ENCODE peak calls at places on chromosomes 12 and 14, in eight cellular contexts. R is nephron progenitor cell, E is Panc1, W is testis, C is glutamatergic neuron, D is ovary, G is heart left ventricle, N is GM12864. V is an unnamed sample.

GRCh38 chr12:117485984-117486839 is 124.8 kb upstream of the NOS1 start:
- DNase-seq in R (no peak), E (no peak), W (no peak), C (no peak), D (no peak), G (no peak), N (no peak), V (no peak)

GRCh38 chr14:68926236-68926635 is 52.9 kb downstream of the ACTN1 start:
- DNase-seq in R (no peak), E (no peak), W (no peak), C (no peak), D (no peak), G (no peak), N (no peak), V (no peak)

GRCh38 chr12:62720661-62721330 is 214.2 kb downstream of the PPM1H start:
- DNase-seq in R (no peak), E (no peak), W (peak), C (no peak), D (no peak), G (no peak), N (no peak), V (no peak)

GRCh38 chr12:22684124-22684523 is 59.2 kb downstream of the ETNK1 start:
- DNase-seq in R (no peak), E (no peak), W (no peak), C (no peak), D (no peak), G (no peak), N (no peak), V (no peak)

GRCh38 chr12:124174949-124175348 is 119.9 kb upstream of the RFLNA start:
- DNase-seq in R (no peak), E (no peak), W (no peak), C (no peak), D (no peak), G (no peak), N (no peak), V (no peak)

GRCh38 chr14:35932659-35933159 is 106.6 kb downstream of the BRMS1L start:
- DNase-seq in R (no peak), E (no peak), W (no peak), C (no peak), D (no peak), G (no peak), N (peak), V (peak)

GRCh38 chr12:71469235-71469873 is 29.8 kb downstream of the LGR5 start:
- DNase-seq in R (peak), E (no peak), W (no peak), C (no peak), D (no peak), G (no peak), N (no peak), V (no peak)

GRCh38 chr12:2693204-2693860 is 101.4 kb upstream of the FKBP4 start:
- DNase-seq in R (no peak), E (no peak), W (no peak), C (no peak), D (no peak), G (no peak), N (no peak), V (no peak)

GRCh38 chr14:74085047-74085637 is 386 bp downstream of the LIN52 start:
- DNase-seq in R (peak), E (no peak), W (no peak), C (no peak), D (no peak), G (peak), N (no peak), V (peak)

GRCh38 chr12:105761075-105761474 is 377.7 kb downstream of the NUAK1 start:
- DNase-seq in R (no peak), E (no peak), W (no peak), C (no peak), D (no peak), G (no peak), N (no peak), V (no peak)

GRCh38 chr12:6061661-6062060 is 62.8 kb downstream of the VWF start:
- DNase-seq in R (no peak), E (no peak), W (no peak), C (no peak), D (no peak), G (no peak), N (no peak), V (no peak)

GRCh38 chr12:117494833-117495714 is 133.6 kb upstream of the NOS1 start:
- DNase-seq in R (peak), E (no peak), W (no peak), C (no peak), D (no peak), G (no peak), N (no peak), V (no peak)

GRCh38 chr14:28603606-28604005 is 163.0 kb upstream of the FOXG1 start:
- DNase-seq in R (no peak), E (no peak), W (no peak), C (no peak), D (no peak), G (no peak), N (no peak), V (no peak)

GRCh38 chr12:104350211-104350908 is 46.8 kb downstream of the EID3 start:
- DNase-seq in R (no peak), E (no peak), W (no peak), C (no peak), D (no peak), G (no peak), N (no peak), V (no peak)

GRCh38 chr12:3727354-3727753 is 25.6 kb downstream of the CRACR2A start:
- DNase-seq in R (no peak), E (no peak), W (no peak), C (no peak), D (no peak), G (no peak), N (no peak), V (no peak)

GRCh38 chr12:3726455-3726854 is 26.5 kb downstream of the CRACR2A start:
- DNase-seq in R (no peak), E (no peak), W (no peak), C (no peak), D (no peak), G (no peak), N (no peak), V (no peak)

GRCh38 chr12:3730111-3730510 is 22.8 kb downstream of the CRACR2A start:
- DNase-seq in R (no peak), E (no peak), W (no peak), C (no peak), D (no peak), G (no peak), N (no peak), V (no peak)

GRCh38 chr12:3727877-3728632 is 24.9 kb downstream of the CRACR2A start:
- DNase-seq in R (no peak), E (no peak), W (no peak), C (no peak), D (no peak), G (no peak), N (no peak), V (peak)

DNA sequence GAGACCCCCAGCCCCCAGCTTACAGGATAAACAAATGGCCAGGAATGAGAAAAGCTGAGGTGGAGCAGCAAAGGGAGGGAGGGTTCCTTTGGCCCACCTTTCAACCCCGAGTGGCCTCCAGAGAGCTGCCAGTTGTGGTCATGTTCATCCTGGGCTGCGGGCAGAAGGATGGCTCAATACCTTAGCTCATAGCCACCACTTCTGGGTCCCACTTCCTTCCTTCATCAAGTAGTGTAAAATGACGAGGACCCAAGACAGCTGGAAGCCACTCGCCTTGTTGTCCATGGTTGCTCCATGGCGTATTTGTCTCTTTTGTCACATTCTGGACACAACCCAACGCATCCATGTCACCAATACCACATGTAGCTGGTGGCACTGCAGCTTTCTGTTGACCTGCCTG is 24.2 kb downstream of the CRACR2A start:
- DNase-seq in R (no peak), E (no peak), W (no peak), C (no peak), D (no peak), G (no peak), N (no peak), V (no peak)
- TF ChIP-seq CTCF in R (no peak), E (no peak), W (no peak), C (no peak), D (no peak), G (no peak), N (no peak), V (no peak)

DNA sequence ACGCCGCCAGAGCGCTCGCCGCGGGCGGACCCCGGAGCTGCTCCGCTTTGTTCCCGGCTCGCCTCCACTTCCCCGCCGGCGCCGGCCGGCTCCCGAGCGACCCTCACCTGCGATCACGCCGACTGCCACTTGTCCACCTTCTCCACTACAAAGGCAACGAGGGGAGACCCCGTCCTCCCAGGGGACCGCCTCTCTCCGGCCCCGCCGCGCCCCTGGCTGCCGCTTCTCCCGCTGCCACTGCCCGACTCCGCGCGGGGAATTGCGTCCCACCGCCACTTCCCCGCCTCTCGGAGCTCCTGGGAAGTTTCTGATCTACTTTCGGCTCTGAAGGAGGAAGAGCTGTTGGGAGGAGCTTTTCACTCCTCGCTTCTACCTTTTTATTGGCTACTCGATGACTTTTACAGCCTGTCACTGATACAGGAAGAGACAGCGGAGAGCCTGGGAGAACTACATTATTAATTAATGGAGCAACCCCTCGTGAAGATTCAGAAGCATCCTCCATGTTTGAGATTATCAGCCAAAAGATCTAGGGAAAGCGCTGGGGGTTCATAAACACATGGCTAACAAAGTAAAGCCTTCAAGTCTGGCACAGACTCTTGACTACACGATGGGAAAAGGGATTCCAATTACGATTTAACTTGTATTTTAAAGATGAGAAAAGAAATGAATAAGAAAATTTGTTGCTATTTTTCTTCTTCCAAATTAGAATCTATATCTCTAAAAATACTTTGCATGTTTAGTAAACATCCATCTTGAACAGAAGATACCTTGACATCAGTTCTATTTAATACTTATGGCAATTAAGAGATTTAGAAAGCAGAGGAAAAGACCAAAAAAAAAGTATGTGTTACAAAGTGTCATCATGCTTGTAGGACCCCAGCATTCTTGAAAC is at the start of gene BAZ1A:
- DNase-seq in R (peak), E (no peak), W (peak), C (peak), D (peak), G (peak), N (peak), V (peak)
- TF ChIP-seq CTCF in R (no peak), E (no peak), W (no peak), C (no peak), D (peak), G (peak), N (no peak), V (no peak)

GRCh38 chr14:89953602-89954001 is 928 bp downstream of the EFCAB11 start:
- DNase-seq in R (no peak), E (no peak), W (no peak), C (no peak), D (no peak), G (no peak), N (no peak), V (no peak)

GRCh38 chr14:89955022-89955414 is 488 bp upstream of the EFCAB11 start:
- DNase-seq in R (no peak), E (no peak), W (peak), C (no peak), D (no peak), G (no peak), N (no peak), V (no peak)

GRCh38 chr14:89956294-89957009 is 725 bp downstream of the TDP1 start:
- DNase-seq in R (peak), E (no peak), W (peak), C (peak), D (peak), G (peak), N (peak), V (peak)

GRCh38 chr14:89954045-89955021 is at the start of gene EFCAB11:
- DNase-seq in R (peak), E (peak), W (peak), C (peak), D (peak), G (peak), N (peak), V (peak)

DNA sequence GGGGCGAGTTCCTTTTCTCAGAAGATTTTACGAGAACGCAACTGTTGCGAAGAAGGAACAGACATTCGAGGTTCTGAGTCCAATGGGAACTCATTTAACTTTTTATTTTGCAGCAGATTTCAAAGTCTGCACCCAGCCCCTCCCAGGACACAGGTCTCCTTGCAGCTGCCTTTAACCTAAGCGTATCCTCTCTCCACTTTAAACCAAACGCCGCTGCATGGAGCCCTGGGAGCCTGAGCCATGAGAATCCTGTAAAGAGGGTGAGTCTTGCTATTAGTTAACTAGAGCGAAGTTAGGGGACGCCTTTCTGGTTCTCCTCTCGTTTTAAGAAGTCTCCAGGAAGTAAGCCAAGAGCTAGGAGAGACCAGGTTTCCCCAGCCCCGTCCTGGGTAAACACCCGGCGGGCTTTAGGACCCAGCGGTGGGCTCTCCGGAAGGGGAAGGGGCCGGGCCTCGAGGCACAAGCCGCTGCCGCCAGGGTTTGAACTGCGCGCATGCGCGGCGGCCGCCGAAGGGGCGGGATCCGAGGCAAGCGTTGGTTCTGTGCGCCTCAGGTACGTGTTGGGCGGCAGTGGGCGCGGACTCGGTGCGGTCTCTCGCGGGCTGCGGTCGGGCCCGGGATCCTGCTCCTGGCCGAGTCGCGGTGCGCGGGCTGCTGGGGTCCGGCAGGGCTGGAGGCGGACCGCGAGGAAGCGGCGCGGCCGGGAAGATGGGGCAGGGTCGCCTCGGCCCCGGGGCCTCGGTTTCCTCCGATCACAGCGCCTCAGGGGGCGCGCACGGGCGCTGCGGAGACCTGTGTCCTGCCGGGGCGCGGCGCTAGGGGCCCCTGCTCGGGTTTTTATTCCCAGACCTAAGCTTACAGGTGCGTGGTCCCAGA is at the start of gene TDP1:
- DNase-seq in R (peak), E (peak), W (peak), C (peak), D (peak), G (peak), N (peak), V (peak)
- TF ChIP-seq CTCF in R (no peak), E (peak), W (peak), C (no peak), D (no peak), G (no peak), N (peak), V (peak)

DNA sequence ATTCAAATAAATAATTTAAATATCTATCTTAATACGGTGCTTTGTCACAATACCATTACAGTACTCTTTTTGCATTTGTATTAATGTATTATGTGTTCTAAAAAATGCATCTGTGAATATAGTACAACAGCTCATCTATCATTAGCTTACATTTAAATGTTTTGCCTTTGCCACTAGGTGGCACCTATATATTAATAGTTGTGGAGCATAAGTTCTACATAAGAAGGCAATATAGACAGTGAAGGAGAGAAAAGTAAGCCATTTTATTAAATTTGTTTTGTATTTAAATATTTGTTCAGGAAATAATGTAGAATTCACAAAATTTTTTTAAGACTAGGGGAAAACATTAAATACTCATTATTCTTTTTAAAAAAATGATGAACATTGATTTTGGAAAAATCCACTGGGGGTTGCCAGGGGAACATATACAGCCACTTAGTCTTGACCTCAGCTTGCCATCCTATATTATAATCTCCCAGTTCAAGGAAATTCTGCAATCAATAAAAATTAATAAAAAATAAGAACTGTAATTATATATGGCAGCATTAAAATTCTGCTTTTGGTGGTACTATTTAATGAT is 9.8 kb downstream of the CCER1 start:
- DNase-seq in R (no peak), E (no peak), W (no peak), C (no peak), D (no peak), G (no peak), N (no peak), V (no peak)
- TF ChIP-seq CTCF in R (peak), E (peak), W (no peak), C (peak), D (no peak), G (peak), N (no peak), V (peak)

GRCh38 chr12:77319141-77319540 is 253.8 kb upstream of the E2F7 start:
- DNase-seq in R (no peak), E (no peak), W (no peak), C (no peak), D (no peak), G (no peak), N (no peak), V (no peak)
- TF ChIP-seq CTCF in R (no peak), E (no peak), W (no peak), C (no peak), D (no peak), G (no peak), N (no peak), V (no peak)

DNA sequence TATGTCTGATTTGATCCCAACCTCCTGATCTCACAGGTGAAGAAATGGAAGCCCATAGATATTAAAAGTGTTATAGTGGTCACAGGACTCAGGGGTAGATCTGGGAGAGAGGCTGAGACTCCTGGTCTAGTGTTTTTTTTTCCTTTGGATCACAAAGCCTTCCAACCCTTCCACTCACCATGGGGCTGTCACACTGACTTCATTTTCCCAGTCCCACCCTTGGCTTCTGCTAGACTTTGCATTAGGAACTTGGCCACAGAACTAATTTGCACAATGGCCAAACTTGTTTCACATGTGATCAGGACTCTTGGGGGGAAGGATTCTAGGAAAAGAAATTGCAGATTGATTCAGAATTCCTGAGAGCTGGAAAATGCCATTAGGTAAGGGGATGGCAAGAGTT is 96.3 kb downstream of the TMX1 start:
- DNase-seq in R (no peak), E (no peak), W (no peak), C (no peak), D (no peak), G (no peak), N (no peak), V (no peak)
- TF ChIP-seq CTCF in R (no peak), E (no peak), W (no peak), C (no peak), D (no peak), G (no peak), N (no peak), V (no peak)

GRCh38 chr12:111488271-111488670 is 82.5 kb downstream of the SH2B3 start:
- DNase-seq in R (peak), E (no peak), W (peak), C (no peak), D (peak), G (peak), N (no peak), V (no peak)

GRCh38 chr12:111482464-111482863 is 76.7 kb downstream of the SH2B3 start:
- DNase-seq in R (no peak), E (no peak), W (no peak), C (no peak), D (no peak), G (no peak), N (no peak), V (no peak)
- TF ChIP-seq CTCF in R (no peak), E (no peak), W (no peak), C (no peak), D (no peak), G (peak), N (peak), V (peak)

GRCh38 chr12:99390707-99391106 is 256.8 kb upstream of the GARIN6 start:
- DNase-seq in R (peak), E (no peak), W (peak), C (peak), D (no peak), G (no peak), N (no peak), V (no peak)
- TF ChIP-seq CTCF in R (peak), E (peak), W (no peak), C (peak), D (no peak), G (no peak), N (peak), V (peak)